ENCODE peak calls at places on chromosomes 6 and 20, in five cellular contexts. T is PC-9, Q is right lobe of liver, R is spleen, L is Panc1. Z is an unnamed sample.

GRCh38 chr6:85677243-85677956 is 34.7 kb upstream of the SYNCRIP start:
- DNase-seq in R (no peak), L (no peak), Q (no peak), T (no peak), Z (no peak)

GRCh38 chr6:144786825-144787224 is 501.7 kb downstream of the UTRN start:
- DNase-seq in T (no peak), L (no peak), Q (no peak), R (no peak), Z (no peak)

GRCh38 chr6:25014806-25015560 is 79.2 kb upstream of the RIPOR2 start:
- DNase-seq in R (no peak), T (no peak), L (no peak), Q (no peak), Z (no peak)

GRCh38 chr6:138454976-138455706 is 44.2 kb downstream of the NHSL1 start:
- DNase-seq in L (no peak), R (no peak), Q (no peak), T (peak), Z (no peak)

GRCh38 chr6:117483645-117484016 is 1.2 kb downstream of the DCBLD1 start:
- DNase-seq in R (no peak), L (no peak), T (no peak), Q (no peak), Z (no peak)

GRCh38 chr6:72218125-72218524 is 331.8 kb downstream of the RIMS1 start:
- DNase-seq in T (peak), Q (peak), L (peak), R (no peak), Z (no peak)

GRCh38 chr6:153092082-153093013 is 38.7 kb downstream of the RGS17 start:
- DNase-seq in Q (no peak), T (no peak), L (no peak), R (no peak), Z (no peak)

GRCh38 chr6:98833101-98834059 is 994 bp upstream of the POU3F2 start:
- DNase-seq in L (no peak), Q (no peak), R (peak), T (no peak), Z (no peak)

GRCh38 chr6:28462401-28462800 is 19.1 kb upstream of the ZSCAN23 start:
- DNase-seq in T (no peak), Q (no peak), R (no peak), L (no peak), Z (no peak)

GRCh38 chr6:113668712-113669408 is 188.3 kb upstream of the MARCKS start:
- DNase-seq in L (no peak), Q (no peak), R (no peak), T (no peak), Z (no peak)

GRCh38 chr6:24882835-24883555 is 52.8 kb downstream of the RIPOR2 start:
- DNase-seq in R (no peak), Q (no peak), L (no peak), T (no peak), Z (no peak)

GRCh38 chr20:61295726-61296628 is 43.9 kb downstream of the CDH4 start:
- DNase-seq in R (peak), Q (no peak), T (no peak), L (no peak), Z (no peak)

GRCh38 chr6:81896561-81896960 is 144.1 kb upstream of the TENT5A start:
- DNase-seq in R (no peak), Q (no peak), L (no peak), T (no peak), Z (no peak)

GRCh38 chr20:8480597-8480996 is 348.5 kb downstream of the PLCB1 start:
- DNase-seq in Q (no peak), L (no peak), R (no peak), T (no peak), Z (no peak)

GRCh38 chr6:130365166-130366010 is 429 bp upstream of the TMEM200A start:
- DNase-seq in L (no peak), R (peak), Q (peak), T (no peak), Z (no peak)

GRCh38 chr6:163291622-163292021 is 122.9 kb upstream of the QKI start:
- DNase-seq in L (no peak), R (no peak), T (no peak), Q (no peak), Z (no peak)

GRCh38 chr20:46145646-46146045 is 27.5 kb downstream of the CD40 start:
- DNase-seq in L (no peak), Q (no peak), T (no peak), R (no peak), Z (no peak)

GRCh38 chr20:43560974-43561373 is 2.1 kb downstream of the SGK2 start:
- DNase-seq in Q (no peak), T (no peak), R (peak), L (no peak), Z (no peak)

GRCh38 chr6:102402635-102403329 is 1009.3 kb downstream of the GRIK2 start:
- DNase-seq in Q (no peak), T (no peak), L (no peak), R (no peak), Z (no peak)

GRCh38 chr20:2807019-2807418 is 6.6 kb upstream of the CPXM1 start:
- DNase-seq in R (no peak), L (no peak), T (no peak), Q (no peak), Z (no peak)

GRCh38 chr6:11650297-11650696 is 112.7 kb downstream of the TMEM170B start:
- DNase-seq in R (no peak), L (no peak), T (peak), Q (peak), Z (peak)

GRCh38 chr20:6746901-6747609 is 20.4 kb upstream of the BMP2 start:
- DNase-seq in T (no peak), R (no peak), Q (no peak), L (peak), Z (no peak)

GRCh38 chr6:118581489-118581959 is 33.4 kb downstream of the PLN start:
- DNase-seq in R (no peak), L (no peak), T (no peak), Q (no peak), Z (no peak)

GRCh38 chr20:25668446-25668845 is 28.2 kb downstream of the ZNF337 start:
- DNase-seq in L (no peak), R (no peak), Q (no peak), T (no peak), Z (no peak)

GRCh38 chr20:43870484-43870883 is 44.2 kb upstream of the TOX2 start:
- DNase-seq in T (no peak), L (no peak), Q (no peak), R (no peak), Z (no peak)

GRCh38 chr6:81561071-81561564 is 191.4 kb downstream of the TENT5A start:
- DNase-seq in Q (no peak), L (no peak), T (no peak), R (no peak), Z (no peak)

GRCh38 chr6:16623733-16624132 is 137.5 kb downstream of the ATXN1 start:
- DNase-seq in Q (no peak), T (no peak), L (no peak), R (no peak), Z (no peak)

GRCh38 chr20:34880095-34880680 is 3.8 kb downstream of the ACSS2 start:
- DNase-seq in R (no peak), Q (no peak), T (no peak), L (no peak), Z (no peak)

GRCh38 chr20:47097691-47098622 is 203.3 kb downstream of the EYA2 start:
- DNase-seq in L (no peak), R (no peak), T (no peak), Q (no peak), Z (no peak)

GRCh38 chr20:4717816-4718215 is 3.9 kb upstream of the PRND start:
- DNase-seq in R (no peak), T (no peak), L (no peak), Q (no peak), Z (no peak)

GRCh38 chr6:163375361-163375760 is 39.2 kb upstream of the QKI start:
- DNase-seq in R (no peak), L (no peak), Q (no peak), T (no peak), Z (no peak)

GRCh38 chr6:17656644-17657043 is 50.1 kb downstream of the NUP153 start:
- DNase-seq in L (no peak), T (no peak), Q (no peak), R (no peak), Z (no peak)

GRCh38 chr6:68196645-68197044 is 438.4 kb upstream of the ADGRB3 start:
- DNase-seq in T (no peak), L (no peak), Q (no peak), R (no peak), Z (no peak)

GRCh38 chr20:15674253-15675145 is 898.7 kb downstream of the KIF16B start:
- DNase-seq in L (no peak), T (no peak), R (no peak), Q (no peak), Z (no peak)

GRCh38 chr6:160733045-160733646 is 31.1 kb downstream of the PLG start:
- DNase-seq in T (peak), L (peak), Q (no peak), R (no peak), Z (no peak)

GRCh38 chr6:160735523-160735922 is 33.5 kb downstream of the PLG start:
- DNase-seq in T (no peak), R (no peak), L (no peak), Q (no peak), Z (no peak)

GRCh38 chr6:160734627-160735026 is 32.6 kb downstream of the PLG start:
- DNase-seq in T (no peak), L (no peak), R (no peak), Q (no peak), Z (no peak)

DNA sequence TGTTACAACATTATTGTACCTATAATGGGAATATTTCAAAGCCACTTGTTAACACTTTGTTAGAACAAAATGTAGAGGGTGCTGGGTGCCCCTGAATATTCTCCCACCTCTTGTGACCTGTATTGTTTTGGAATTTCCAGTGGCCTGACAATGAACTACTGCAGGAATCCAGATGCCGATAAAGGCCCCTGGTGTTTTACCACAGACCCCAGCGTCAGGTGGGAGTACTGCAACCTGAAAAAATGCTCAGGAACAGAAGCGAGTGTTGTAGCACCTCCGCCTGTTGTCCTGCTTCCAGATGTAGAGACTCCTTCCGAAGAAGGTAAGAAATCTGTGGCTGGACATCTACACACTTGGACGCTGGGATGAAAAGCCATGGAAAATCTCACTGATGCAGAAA is 28.9 kb downstream of the PLG start:
- DNase-seq in R (no peak), T (no peak), Q (no peak), L (no peak), Z (no peak)
- TF ChIP-seq CTCF in R (peak), T (peak), Q (no peak), L (peak), Z (peak)

GRCh38 chr20:33433875-33434274 is 9.7 kb downstream of the SNTA1 start:
- DNase-seq in T (no peak), R (no peak), Q (no peak), L (no peak), Z (no peak)
- H3K4me3 ChIP-seq in T (no peak), R (no peak), Q (no peak), L (no peak), Z (no peak)

GRCh38 chr20:406200-407096 is 1.7 kb upstream of the RBCK1 start:
- DNase-seq in L (no peak), T (no peak), Q (no peak), R (peak), Z (no peak)

GRCh38 chr20:407953-408842 is at the start of gene RBCK1:
- DNase-seq in Q (peak), T (peak), L (no peak), R (peak), Z (peak)

GRCh38 chr20:408843-409696 is 971 bp downstream of the RBCK1 start:
- DNase-seq in Q (no peak), L (no peak), T (no peak), R (no peak), Z (no peak)

GRCh38 chr20:409697-410559 is 1.8 kb downstream of the RBCK1 start:
- DNase-seq in Q (peak), R (peak), T (no peak), L (no peak), Z (no peak)

GRCh38 chr20:407097-407952 is 774 bp upstream of the RBCK1 start:
- DNase-seq in Q (peak), R (peak), L (peak), T (peak), Z (peak)
- TF ChIP-seq CTCF in Q (peak), R (peak), L (no peak), T (peak), Z (peak)

DNA sequence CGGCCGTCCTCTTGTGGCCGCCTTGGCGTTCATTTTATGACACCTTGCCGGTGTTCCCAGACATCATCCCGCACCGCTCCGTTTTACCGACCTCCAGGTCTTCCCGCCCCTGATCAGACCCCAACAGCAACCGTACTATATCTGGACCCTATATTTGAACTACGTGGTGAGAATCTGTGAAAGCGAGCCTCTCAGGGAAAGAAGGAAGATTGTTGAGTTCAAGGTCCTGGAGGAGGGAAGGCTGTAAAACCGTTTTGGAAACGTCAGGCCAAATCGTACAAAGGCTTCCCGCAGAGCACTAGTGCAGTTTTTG is 1.4 kb upstream of the CNR1 start:
- DNase-seq in R (no peak), L (no peak), Q (no peak), T (no peak), Z (no peak)
- H3K4me3 ChIP-seq in R (peak), L (no peak), Q (no peak), T (no peak), Z (no peak)

DNA sequence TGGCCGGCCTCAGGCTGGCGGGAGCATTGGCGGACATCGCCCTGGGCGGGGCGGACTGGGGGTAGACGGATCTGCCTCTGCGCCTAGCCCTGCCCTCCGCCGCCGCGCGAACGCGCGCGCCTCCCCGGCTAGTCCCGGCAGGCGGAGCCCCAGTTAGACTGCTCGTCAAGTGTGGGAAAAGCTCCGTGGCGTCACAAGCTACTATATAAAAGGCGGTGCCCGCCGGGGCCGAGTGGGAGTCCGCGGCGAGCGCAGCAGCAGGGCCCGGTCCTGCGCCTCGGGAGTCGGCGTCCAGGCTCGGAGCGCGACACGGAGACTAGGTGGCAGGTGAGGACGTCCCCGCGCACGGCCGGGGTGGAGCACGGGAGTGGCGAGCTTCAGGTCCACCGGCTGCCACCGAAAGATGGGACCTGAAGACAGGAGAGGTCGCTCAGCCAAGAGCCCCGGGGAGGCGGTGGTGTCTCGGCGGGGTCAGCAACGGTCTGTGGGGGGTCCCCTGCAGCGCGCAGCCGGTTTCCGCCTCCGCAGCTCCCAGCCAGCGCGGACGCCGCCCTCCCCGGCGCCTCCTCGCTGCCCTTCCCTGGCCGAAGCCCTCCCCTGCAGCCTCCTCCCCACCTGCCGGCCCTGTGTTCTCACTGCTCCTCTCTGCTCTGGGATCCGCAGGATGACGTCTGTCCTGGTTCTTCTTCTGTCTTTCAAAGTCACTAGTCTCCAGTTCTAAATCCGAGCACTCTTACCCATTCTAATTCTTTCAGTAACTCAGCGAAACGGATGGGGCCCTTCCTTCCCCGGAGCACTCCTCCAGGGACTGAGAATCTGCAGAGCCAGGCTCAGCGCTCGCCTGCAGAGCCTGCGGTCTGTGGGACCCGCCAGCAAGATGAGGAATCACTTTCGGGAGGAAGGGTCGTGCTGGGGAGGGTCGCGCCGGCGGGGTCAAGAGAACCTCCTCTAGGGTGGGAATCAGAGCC is 4.3 kb upstream of the RIPK1 start:
- DNase-seq in L (no peak), T (peak), Q (peak), R (peak), Z (no peak)
- TF ChIP-seq CTCF in L (no peak), T (no peak), Q (no peak), R (peak), Z (no peak)